ENCODE peak calls at places on chromosomes 6 and 20, in seven cellular contexts. One of them, this sample, is unnamed. For H3K36me3, the result is how much of the 10 kb centered on the place peaks cover.

GRCh38 chr6:139017227-139017626 is 11.3 kb upstream of the ABRACL start:
- DNase-seq in mammary epithelial cell: no peak
- DNase-seq in mesendoderm: no peak
- DNase-seq in PC-3: no peak
- DNase-seq in mucosa of descending colon: no peak
- DNase-seq in small intestine: peak
- DNase-seq in effector memory CD4-positive, alpha-beta T cell: no peak
- DNase-seq in this sample: no peak

GRCh38 chr6:154403803-154404202 is 47.2 kb upstream of the IPCEF1 start:
- DNase-seq in mammary epithelial cell: peak
- DNase-seq in mesendoderm: no peak
- DNase-seq in PC-3: peak
- DNase-seq in mucosa of descending colon: no peak
- DNase-seq in small intestine: no peak
- DNase-seq in effector memory CD4-positive, alpha-beta T cell: no peak
- DNase-seq in this sample: no peak

GRCh38 chr6:147749331-147749730 is 240.8 kb downstream of the SAMD5 start:
- DNase-seq in mammary epithelial cell: no peak
- DNase-seq in mesendoderm: no peak
- DNase-seq in PC-3: no peak
- DNase-seq in mucosa of descending colon: no peak
- DNase-seq in small intestine: no peak
- DNase-seq in effector memory CD4-positive, alpha-beta T cell: no peak
- DNase-seq in this sample: no peak

GRCh38 chr20:37253087-37253486 is 8.5 kb downstream of the GHRH start:
- DNase-seq in mammary epithelial cell: peak
- DNase-seq in mesendoderm: no peak
- DNase-seq in PC-3: no peak
- DNase-seq in mucosa of descending colon: no peak
- DNase-seq in small intestine: no peak
- DNase-seq in effector memory CD4-positive, alpha-beta T cell: no peak
- DNase-seq in this sample: no peak

GRCh38 chr6:12024715-12025434 is 12.8 kb downstream of the HIVEP1 start:
- DNase-seq in mammary epithelial cell: peak
- DNase-seq in mesendoderm: no peak
- DNase-seq in PC-3: peak
- DNase-seq in mucosa of descending colon: no peak
- DNase-seq in small intestine: no peak
- DNase-seq in effector memory CD4-positive, alpha-beta T cell: no peak
- DNase-seq in this sample: no peak

GRCh38 chr20:18992418-18992817 is 178.8 kb downstream of the SCP2D1 start:
- DNase-seq in mammary epithelial cell: no peak
- DNase-seq in mesendoderm: no peak
- DNase-seq in PC-3: no peak
- DNase-seq in mucosa of descending colon: no peak
- DNase-seq in small intestine: peak
- DNase-seq in effector memory CD4-positive, alpha-beta T cell: no peak
- DNase-seq in this sample: no peak

GRCh38 chr6:3516094-3516493 is 59.2 kb upstream of the SLC22A23 start:
- DNase-seq in mammary epithelial cell: peak
- DNase-seq in mesendoderm: no peak
- DNase-seq in PC-3: peak
- DNase-seq in mucosa of descending colon: no peak
- DNase-seq in small intestine: peak
- DNase-seq in effector memory CD4-positive, alpha-beta T cell: no peak
- DNase-seq in this sample: no peak

GRCh38 chr6:113361014-113361645 is 496.0 kb upstream of the MARCKS start:
- DNase-seq in mammary epithelial cell: peak
- DNase-seq in mesendoderm: no peak
- DNase-seq in PC-3: peak
- DNase-seq in mucosa of descending colon: no peak
- DNase-seq in small intestine: no peak
- DNase-seq in effector memory CD4-positive, alpha-beta T cell: no peak
- DNase-seq in this sample: no peak

GRCh38 chr6:157019115-157019628 is 242.0 kb downstream of the ARID1B start:
- DNase-seq in mammary epithelial cell: no peak
- DNase-seq in mesendoderm: peak
- DNase-seq in PC-3: peak
- DNase-seq in mucosa of descending colon: no peak
- DNase-seq in small intestine: no peak
- DNase-seq in effector memory CD4-positive, alpha-beta T cell: no peak
- DNase-seq in this sample: no peak

GRCh38 chr6:152720964-152721363 is 23.3 kb downstream of the MYCT1 start:
- DNase-seq in mammary epithelial cell: peak
- DNase-seq in mesendoderm: no peak
- DNase-seq in PC-3: peak
- DNase-seq in mucosa of descending colon: no peak
- DNase-seq in small intestine: no peak
- DNase-seq in effector memory CD4-positive, alpha-beta T cell: no peak
- DNase-seq in this sample: no peak

GRCh38 chr6:137977814-137978213 is 110.8 kb downstream of the TNFAIP3 start:
- DNase-seq in mammary epithelial cell: no peak
- DNase-seq in mesendoderm: no peak
- DNase-seq in PC-3: no peak
- DNase-seq in mucosa of descending colon: no peak
- DNase-seq in small intestine: no peak
- DNase-seq in effector memory CD4-positive, alpha-beta T cell: no peak
- DNase-seq in this sample: no peak

DNA sequence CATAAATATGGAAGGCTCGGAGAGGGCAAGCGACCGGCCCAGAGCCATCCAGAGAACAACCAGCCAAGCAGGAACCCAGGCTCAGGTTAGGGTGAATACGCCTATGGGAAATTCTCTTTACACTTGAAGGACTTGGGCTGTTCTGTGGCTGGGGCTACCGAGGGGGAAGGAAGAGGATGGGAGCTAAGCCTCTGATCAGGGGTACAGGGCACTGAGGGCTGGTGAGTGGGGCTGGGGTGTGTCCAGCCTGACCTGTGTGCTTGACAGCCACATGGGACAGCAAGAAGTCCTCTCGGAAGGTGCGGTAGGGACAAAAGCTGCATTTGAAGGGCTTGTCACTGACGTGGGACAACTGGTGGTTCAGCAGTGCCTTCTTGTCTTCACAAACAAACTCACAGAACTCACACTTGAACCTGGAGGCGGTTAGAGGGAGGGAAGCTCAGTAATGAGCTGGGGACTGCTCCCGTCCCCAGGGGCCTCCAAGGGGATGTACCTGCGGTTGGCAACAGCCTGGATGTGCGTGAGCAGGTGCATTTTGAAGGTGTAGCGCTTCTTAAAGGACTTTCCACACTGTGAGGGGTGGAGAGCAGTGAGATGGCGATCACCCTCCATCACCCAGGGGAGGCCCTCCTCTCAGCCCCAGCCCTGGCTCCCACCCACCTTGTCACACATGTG is 11.9 kb downstream of the ZNF335 start:
- DNase-seq in mammary epithelial cell: no peak
- DNase-seq in mesendoderm: no peak
- DNase-seq in PC-3: no peak
- DNase-seq in mucosa of descending colon: no peak
- DNase-seq in small intestine: no peak
- DNase-seq in effector memory CD4-positive, alpha-beta T cell: no peak
- DNase-seq in this sample: peak
- H3K36me3 ChIP-seq in mammary epithelial cell: under half
- H3K36me3 ChIP-seq in mesendoderm: under half
- H3K36me3 ChIP-seq in PC-3: half or more
- H3K36me3 ChIP-seq in mucosa of descending colon: under half
- H3K36me3 ChIP-seq in small intestine: under half
- H3K36me3 ChIP-seq in effector memory CD4-positive, alpha-beta T cell: half or more
- H3K36me3 ChIP-seq in this sample: half or more

GRCh38 chr20:1844723-1845523 is 50.3 kb upstream of the SIRPA start:
- DNase-seq in mammary epithelial cell: no peak
- DNase-seq in mesendoderm: no peak
- DNase-seq in PC-3: no peak
- DNase-seq in mucosa of descending colon: no peak
- DNase-seq in small intestine: no peak
- DNase-seq in effector memory CD4-positive, alpha-beta T cell: no peak
- DNase-seq in this sample: peak

GRCh38 chr20:1845701-1846100 is 49.5 kb upstream of the SIRPA start:
- DNase-seq in mammary epithelial cell: no peak
- DNase-seq in mesendoderm: no peak
- DNase-seq in PC-3: no peak
- DNase-seq in mucosa of descending colon: no peak
- DNase-seq in small intestine: no peak
- DNase-seq in effector memory CD4-positive, alpha-beta T cell: no peak
- DNase-seq in this sample: no peak

GRCh38 chr20:1848378-1848777 is 46.8 kb upstream of the SIRPA start:
- DNase-seq in mammary epithelial cell: no peak
- DNase-seq in mesendoderm: no peak
- DNase-seq in PC-3: no peak
- DNase-seq in mucosa of descending colon: no peak
- DNase-seq in small intestine: peak
- DNase-seq in effector memory CD4-positive, alpha-beta T cell: no peak
- DNase-seq in this sample: no peak

GRCh38 chr20:1846341-1846740 is 48.9 kb upstream of the SIRPA start:
- DNase-seq in mammary epithelial cell: no peak
- DNase-seq in mesendoderm: no peak
- DNase-seq in PC-3: no peak
- DNase-seq in mucosa of descending colon: no peak
- DNase-seq in small intestine: no peak
- DNase-seq in effector memory CD4-positive, alpha-beta T cell: no peak
- DNase-seq in this sample: no peak

DNA sequence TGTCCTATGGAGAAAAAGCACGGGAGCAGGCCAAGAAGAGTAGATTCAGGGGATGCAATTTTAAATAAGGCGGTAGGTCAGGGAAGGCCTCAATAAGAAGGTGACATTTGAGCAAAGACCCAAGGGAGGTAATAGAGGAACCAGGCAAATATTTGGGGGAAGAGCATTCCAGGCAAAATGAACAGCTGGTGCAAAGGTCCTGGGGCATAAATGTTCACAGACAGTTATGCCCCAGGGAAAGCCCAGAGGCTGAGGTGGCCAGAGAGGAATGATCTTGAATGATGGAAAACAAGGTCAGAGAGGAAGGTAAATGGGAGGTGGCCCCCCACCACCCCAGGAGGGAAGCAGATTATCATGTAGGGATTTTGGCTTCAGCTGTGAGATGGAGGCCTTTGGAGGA is 47.4 kb upstream of the SIRPA start:
- DNase-seq in mammary epithelial cell: no peak
- DNase-seq in mesendoderm: no peak
- DNase-seq in PC-3: no peak
- DNase-seq in mucosa of descending colon: no peak
- DNase-seq in small intestine: no peak
- DNase-seq in effector memory CD4-positive, alpha-beta T cell: no peak
- DNase-seq in this sample: no peak
- H3K36me3 ChIP-seq in mammary epithelial cell: under half
- H3K36me3 ChIP-seq in mesendoderm: under half
- H3K36me3 ChIP-seq in PC-3: under half
- H3K36me3 ChIP-seq in mucosa of descending colon: under half
- H3K36me3 ChIP-seq in small intestine: under half
- H3K36me3 ChIP-seq in effector memory CD4-positive, alpha-beta T cell: under half
- H3K36me3 ChIP-seq in this sample: under half

GRCh38 chr6:42251911-42252637 is 34.4 kb upstream of the MRPS10 start:
- DNase-seq in mammary epithelial cell: no peak
- DNase-seq in mesendoderm: no peak
- DNase-seq in PC-3: no peak
- DNase-seq in mucosa of descending colon: peak
- DNase-seq in small intestine: peak
- DNase-seq in effector memory CD4-positive, alpha-beta T cell: no peak
- DNase-seq in this sample: no peak

GRCh38 chr6:42257063-42257462 is 39.4 kb upstream of the MRPS10 start:
- DNase-seq in mammary epithelial cell: no peak
- DNase-seq in mesendoderm: no peak
- DNase-seq in PC-3: no peak
- DNase-seq in mucosa of descending colon: no peak
- DNase-seq in small intestine: no peak
- DNase-seq in effector memory CD4-positive, alpha-beta T cell: no peak
- DNase-seq in this sample: no peak

GRCh38 chr6:42254505-42254904 is 36.8 kb upstream of the MRPS10 start:
- DNase-seq in mammary epithelial cell: no peak
- DNase-seq in mesendoderm: no peak
- DNase-seq in PC-3: no peak
- DNase-seq in mucosa of descending colon: no peak
- DNase-seq in small intestine: no peak
- DNase-seq in effector memory CD4-positive, alpha-beta T cell: no peak
- DNase-seq in this sample: no peak

GRCh38 chr6:42257614-42258013 is 40.0 kb upstream of the MRPS10 start:
- DNase-seq in mammary epithelial cell: no peak
- DNase-seq in mesendoderm: peak
- DNase-seq in PC-3: no peak
- DNase-seq in mucosa of descending colon: no peak
- DNase-seq in small intestine: no peak
- DNase-seq in effector memory CD4-positive, alpha-beta T cell: no peak
- DNase-seq in this sample: no peak

DNA sequence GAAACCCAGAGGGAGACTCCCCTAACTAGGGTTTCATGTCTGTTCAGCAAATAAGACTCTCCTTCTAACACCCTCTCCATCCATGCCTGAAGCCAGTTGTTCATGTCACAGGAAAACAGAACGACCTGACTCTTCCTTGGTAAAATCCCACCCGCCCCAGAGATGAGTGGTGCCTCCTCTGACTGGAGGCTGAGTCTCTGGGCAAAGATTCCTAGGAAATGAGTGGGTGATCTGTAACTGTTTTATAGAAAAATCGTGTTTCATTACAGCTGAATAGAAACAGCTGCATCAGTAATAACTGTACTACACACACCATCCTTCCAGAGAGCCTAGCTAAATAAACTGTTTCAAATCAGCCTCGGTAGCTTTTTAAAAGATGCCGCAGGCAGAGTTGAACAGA is 37.4 kb upstream of the MRPS10 start:
- DNase-seq in mammary epithelial cell: no peak
- DNase-seq in mesendoderm: no peak
- DNase-seq in PC-3: peak
- DNase-seq in mucosa of descending colon: no peak
- DNase-seq in small intestine: no peak
- DNase-seq in effector memory CD4-positive, alpha-beta T cell: no peak
- DNase-seq in this sample: no peak
- H3K36me3 ChIP-seq in mammary epithelial cell: under half
- H3K36me3 ChIP-seq in mesendoderm: under half
- H3K36me3 ChIP-seq in PC-3: half or more
- H3K36me3 ChIP-seq in mucosa of descending colon: under half
- H3K36me3 ChIP-seq in small intestine: under half
- H3K36me3 ChIP-seq in effector memory CD4-positive, alpha-beta T cell: half or more
- H3K36me3 ChIP-seq in this sample: under half

GRCh38 chr20:48701702-48702101 is 126.1 kb downstream of the PREX1 start:
- DNase-seq in mammary epithelial cell: no peak
- DNase-seq in mesendoderm: no peak
- DNase-seq in PC-3: no peak
- DNase-seq in mucosa of descending colon: no peak
- DNase-seq in small intestine: no peak
- DNase-seq in effector memory CD4-positive, alpha-beta T cell: no peak
- DNase-seq in this sample: no peak

GRCh38 chr20:48704761-48705160 is 123.0 kb downstream of the PREX1 start:
- DNase-seq in mammary epithelial cell: no peak
- DNase-seq in mesendoderm: no peak
- DNase-seq in PC-3: no peak
- DNase-seq in mucosa of descending colon: no peak
- DNase-seq in small intestine: no peak
- DNase-seq in effector memory CD4-positive, alpha-beta T cell: no peak
- DNase-seq in this sample: no peak

GRCh38 chr20:48703107-48703506 is 124.7 kb downstream of the PREX1 start:
- DNase-seq in mammary epithelial cell: no peak
- DNase-seq in mesendoderm: no peak
- DNase-seq in PC-3: no peak
- DNase-seq in mucosa of descending colon: no peak
- DNase-seq in small intestine: no peak
- DNase-seq in effector memory CD4-positive, alpha-beta T cell: no peak
- DNase-seq in this sample: no peak

GRCh38 chr20:48703511-48704219 is 124.1 kb downstream of the PREX1 start:
- DNase-seq in mammary epithelial cell: no peak
- DNase-seq in mesendoderm: no peak
- DNase-seq in PC-3: no peak
- DNase-seq in mucosa of descending colon: no peak
- DNase-seq in small intestine: no peak
- DNase-seq in effector memory CD4-positive, alpha-beta T cell: no peak
- DNase-seq in this sample: no peak

GRCh38 chr20:48702388-48703041 is 125.3 kb downstream of the PREX1 start:
- DNase-seq in mammary epithelial cell: no peak
- DNase-seq in mesendoderm: no peak
- DNase-seq in PC-3: no peak
- DNase-seq in mucosa of descending colon: no peak
- DNase-seq in small intestine: no peak
- DNase-seq in effector memory CD4-positive, alpha-beta T cell: no peak
- DNase-seq in this sample: no peak
- H3K36me3 ChIP-seq in mammary epithelial cell: under half
- H3K36me3 ChIP-seq in mesendoderm: under half
- H3K36me3 ChIP-seq in PC-3: under half
- H3K36me3 ChIP-seq in mucosa of descending colon: under half
- H3K36me3 ChIP-seq in small intestine: under half
- H3K36me3 ChIP-seq in effector memory CD4-positive, alpha-beta T cell: half or more
- H3K36me3 ChIP-seq in this sample: under half